ENCODE peak calls at places on chromosome 10, in nine cellular contexts. One of them, this sample, is unnamed.
A peak's percentile ranks its signal among the peaks of the same experiment; 100 is the strongest.

GRCh38 chr10:70461397-70462348 is 16.9 kb upstream of the PALD1 start:
- DNase-seq in NAMALWA: peak; percentile 49
- DNase-seq in frontal cortex: peak; percentile 78
- DNase-seq in astrocyte of the spinal cord: peak; percentile 50
- DNase-seq in PC-9: peak; percentile 64
- DNase-seq in HTR-8/SVneo: peak; percentile 82
- DNase-seq in activated CD8-positive, alpha-beta memory T cell treated with anti-CD3 and anti-CD28 coated beads, Interleukin-2, amount 50 U/mL, for 48 hours: peak; percentile 69
- DNase-seq in H54: peak; percentile 85
- DNase-seq in ovary: peak; percentile 73
- DNase-seq in this sample: peak; percentile 49

GRCh38 chr10:93080350-93081046 is 6.8 kb downstream of the CYP26A1 start:
- DNase-seq in PC-9: peak; percentile 44
- DNase-seq in frontal cortex: peak; percentile 82
- DNase-seq in astrocyte of the spinal cord: peak; percentile 44
- DNase-seq in NAMALWA: peak; percentile 66
- DNase-seq in HTR-8/SVneo: peak; percentile 78
- DNase-seq in H54: peak; percentile 96
- DNase-seq in activated CD8-positive, alpha-beta memory T cell treated with anti-CD3 and anti-CD28 coated beads, Interleukin-2, amount 50 U/mL, for 48 hours: peak; percentile 80
- DNase-seq in ovary: no peak
- DNase-seq in this sample: peak; percentile 30

GRCh38 chr10:32070645-32071044 is 14.4 kb upstream of the KIF5B start:
- DNase-seq in frontal cortex: no peak
- DNase-seq in astrocyte of the spinal cord: no peak
- DNase-seq in activated CD8-positive, alpha-beta memory T cell treated with anti-CD3 and anti-CD28 coated beads, Interleukin-2, amount 50 U/mL, for 48 hours: no peak
- DNase-seq in PC-9: no peak
- DNase-seq in ovary: no peak
- DNase-seq in NAMALWA: no peak
- DNase-seq in HTR-8/SVneo: no peak
- DNase-seq in H54: no peak
- DNase-seq in this sample: no peak

GRCh38 chr10:80485410-80486135 is 31.5 kb downstream of the TSPAN14 start:
- DNase-seq in activated CD8-positive, alpha-beta memory T cell treated with anti-CD3 and anti-CD28 coated beads, Interleukin-2, amount 50 U/mL, for 48 hours: peak; percentile 59
- DNase-seq in PC-9: no peak
- DNase-seq in NAMALWA: no peak
- DNase-seq in H54: no peak
- DNase-seq in HTR-8/SVneo: no peak
- DNase-seq in astrocyte of the spinal cord: no peak
- DNase-seq in ovary: no peak
- DNase-seq in frontal cortex: no peak
- DNase-seq in this sample: no peak

GRCh38 chr10:81219758-81220157 is 655.2 kb upstream of the NRG3 start:
- DNase-seq in HTR-8/SVneo: no peak
- DNase-seq in PC-9: no peak
- DNase-seq in activated CD8-positive, alpha-beta memory T cell treated with anti-CD3 and anti-CD28 coated beads, Interleukin-2, amount 50 U/mL, for 48 hours: no peak
- DNase-seq in astrocyte of the spinal cord: no peak
- DNase-seq in ovary: no peak
- DNase-seq in H54: no peak
- DNase-seq in NAMALWA: no peak
- DNase-seq in frontal cortex: no peak
- DNase-seq in this sample: no peak

GRCh38 chr10:58892039-58892665 is 284.3 kb upstream of the PHYHIPL start:
- DNase-seq in HTR-8/SVneo: no peak
- DNase-seq in ovary: peak; percentile 47
- DNase-seq in NAMALWA: no peak
- DNase-seq in activated CD8-positive, alpha-beta memory T cell treated with anti-CD3 and anti-CD28 coated beads, Interleukin-2, amount 50 U/mL, for 48 hours: no peak
- DNase-seq in PC-9: no peak
- DNase-seq in astrocyte of the spinal cord: peak; percentile 51
- DNase-seq in frontal cortex: no peak
- DNase-seq in H54: no peak
- DNase-seq in this sample: no peak

GRCh38 chr10:124225029-124225467 is 131.7 kb upstream of the CHST15 start:
- DNase-seq in ovary: no peak
- DNase-seq in HTR-8/SVneo: no peak
- DNase-seq in NAMALWA: no peak
- DNase-seq in H54: no peak
- DNase-seq in activated CD8-positive, alpha-beta memory T cell treated with anti-CD3 and anti-CD28 coated beads, Interleukin-2, amount 50 U/mL, for 48 hours: no peak
- DNase-seq in frontal cortex: no peak
- DNase-seq in PC-9: no peak
- DNase-seq in astrocyte of the spinal cord: no peak
- DNase-seq in this sample: no peak

GRCh38 chr10:103431902-103432301 is 20.3 kb downstream of the CALHM2 start:
- DNase-seq in frontal cortex: no peak
- DNase-seq in H54: no peak
- DNase-seq in activated CD8-positive, alpha-beta memory T cell treated with anti-CD3 and anti-CD28 coated beads, Interleukin-2, amount 50 U/mL, for 48 hours: no peak
- DNase-seq in PC-9: no peak
- DNase-seq in ovary: no peak
- DNase-seq in HTR-8/SVneo: no peak
- DNase-seq in astrocyte of the spinal cord: no peak
- DNase-seq in NAMALWA: no peak
- DNase-seq in this sample: no peak

GRCh38 chr10:46090258-46090812 is 44.3 kb upstream of the MSMB start:
- DNase-seq in NAMALWA: no peak
- DNase-seq in activated CD8-positive, alpha-beta memory T cell treated with anti-CD3 and anti-CD28 coated beads, Interleukin-2, amount 50 U/mL, for 48 hours: no peak
- DNase-seq in HTR-8/SVneo: no peak
- DNase-seq in astrocyte of the spinal cord: no peak
- DNase-seq in PC-9: no peak
- DNase-seq in ovary: no peak
- DNase-seq in frontal cortex: no peak
- DNase-seq in H54: no peak
- DNase-seq in this sample: no peak

GRCh38 chr10:9302142-9302746 is 1247.8 kb downstream of the GATA3 start:
- DNase-seq in NAMALWA: peak; percentile 72
- DNase-seq in PC-9: no peak
- DNase-seq in ovary: no peak
- DNase-seq in activated CD8-positive, alpha-beta memory T cell treated with anti-CD3 and anti-CD28 coated beads, Interleukin-2, amount 50 U/mL, for 48 hours: no peak
- DNase-seq in HTR-8/SVneo: peak; percentile 19
- DNase-seq in astrocyte of the spinal cord: peak; percentile 70
- DNase-seq in frontal cortex: no peak
- DNase-seq in H54: no peak
- DNase-seq in this sample: no peak

GRCh38 chr10:129759214-129760002 is 204.7 kb downstream of the EBF3 start:
- DNase-seq in HTR-8/SVneo: no peak
- DNase-seq in H54: no peak
- DNase-seq in PC-9: no peak
- DNase-seq in frontal cortex: no peak
- DNase-seq in astrocyte of the spinal cord: no peak
- DNase-seq in activated CD8-positive, alpha-beta memory T cell treated with anti-CD3 and anti-CD28 coated beads, Interleukin-2, amount 50 U/mL, for 48 hours: no peak
- DNase-seq in NAMALWA: no peak
- DNase-seq in ovary: no peak
- DNase-seq in this sample: no peak

GRCh38 chr10:123485577-123485976 is 180.6 kb upstream of the GPR26 start:
- DNase-seq in activated CD8-positive, alpha-beta memory T cell treated with anti-CD3 and anti-CD28 coated beads, Interleukin-2, amount 50 U/mL, for 48 hours: no peak
- DNase-seq in ovary: no peak
- DNase-seq in astrocyte of the spinal cord: no peak
- DNase-seq in PC-9: no peak
- DNase-seq in frontal cortex: no peak
- DNase-seq in H54: no peak
- DNase-seq in HTR-8/SVneo: no peak
- DNase-seq in NAMALWA: no peak
- DNase-seq in this sample: no peak

GRCh38 chr10:59323831-59324401 is 38.4 kb downstream of the FAM13C start:
- DNase-seq in NAMALWA: no peak
- DNase-seq in activated CD8-positive, alpha-beta memory T cell treated with anti-CD3 and anti-CD28 coated beads, Interleukin-2, amount 50 U/mL, for 48 hours: no peak
- DNase-seq in frontal cortex: no peak
- DNase-seq in PC-9: no peak
- DNase-seq in astrocyte of the spinal cord: no peak
- DNase-seq in H54: no peak
- DNase-seq in HTR-8/SVneo: no peak
- DNase-seq in ovary: no peak
- DNase-seq in this sample: no peak